ENCODE peak calls at places on chromosome 9, in eight cellular contexts. I is A549, L is GM23338, A is HepG2, X is HL-60, C is K562, G is Panc1, O is HCT116. Y is an unnamed sample.

GRCh38 chr9:94928271-94928670 is 201.8 kb downstream of the AOPEP start:
- DNase-seq in L (no peak), C (no peak), G (no peak), X (no peak), I (no peak), O (no peak), A (no peak), Y (peak)

GRCh38 chr9:129111762-129112151 is 542 bp downstream of the PTPA start:
- DNase-seq in C (peak), I (peak), O (no peak), G (no peak), A (peak), L (peak), X (peak), Y (peak)

GRCh38 chr9:6620353-6620752 is 25.2 kb downstream of the GLDC start:
- DNase-seq in L (no peak), I (no peak), G (no peak), X (no peak), O (no peak), A (no peak), C (no peak), Y (no peak)

GRCh38 chr9:130442746-130443455 is 1.9 kb upstream of the ASS1 start:
- DNase-seq in A (no peak), C (no peak), G (no peak), L (no peak), I (no peak), X (no peak), O (no peak), Y (no peak)

GRCh38 chr9:86636051-86636450 is 281.8 kb upstream of the TUT7 start:
- DNase-seq in L (no peak), G (no peak), X (no peak), O (no peak), A (no peak), C (no peak), I (no peak), Y (no peak)

GRCh38 chr9:35618325-35618727 is at the start of gene CD72:
- DNase-seq in O (no peak), I (no peak), C (peak), X (no peak), L (no peak), A (no peak), G (no peak), Y (no peak)

GRCh38 chr9:131525643-131526565 is 5.2 kb downstream of the UCK1 start:
- DNase-seq in A (no peak), L (no peak), C (no peak), G (no peak), I (no peak), O (no peak), X (no peak), Y (no peak)

GRCh38 chr9:133803028-133803585 is 65.0 kb upstream of the SARDH start:
- DNase-seq in X (no peak), A (no peak), L (no peak), C (no peak), G (no peak), O (no peak), I (no peak), Y (no peak)

GRCh38 chr9:109780453-109781033 is 545 bp downstream of the PALM2AKAP2 start:
- DNase-seq in I (no peak), A (no peak), L (peak), C (no peak), X (no peak), O (no peak), G (no peak), Y (no peak)

GRCh38 chr9:75903785-75904360 is 13.4 kb downstream of the PCSK5 start:
- DNase-seq in L (no peak), C (no peak), I (peak), G (no peak), A (no peak), X (no peak), O (peak), Y (no peak)

GRCh38 chr9:120391691-120392090 is 188.3 kb downstream of the CDK5RAP2 start:
- DNase-seq in C (no peak), G (no peak), X (no peak), A (no peak), O (no peak), I (no peak), L (no peak), Y (no peak)

GRCh38 chr9:81492710-81493447 is 196.5 kb downstream of the TLE1 start:
- DNase-seq in A (peak), X (no peak), C (no peak), O (no peak), G (peak), L (no peak), I (no peak), Y (no peak)

GRCh38 chr9:92952861-92953620 is 5.7 kb downstream of the FGD3 start:
- DNase-seq in G (no peak), I (no peak), X (no peak), L (no peak), C (no peak), O (no peak), A (no peak), Y (peak)

GRCh38 chr9:120876842-120877240 is at the start of gene PHF19:
- DNase-seq in X (no peak), O (no peak), A (peak), L (peak), G (no peak), I (peak), C (no peak), Y (no peak)

GRCh38 chr9:125904155-125904841 is 157.1 kb downstream of the PBX3 start:
- DNase-seq in A (no peak), G (no peak), O (no peak), L (no peak), C (no peak), X (no peak), I (no peak), Y (no peak)

GRCh38 chr9:101601904-101602765 is 7.4 kb upstream of the PPP3R2 start:
- DNase-seq in L (peak), C (peak), I (peak), A (peak), X (no peak), G (no peak), O (peak), Y (peak)

GRCh38 chr9:127452481-127453092 is 1.3 kb downstream of the LRSAM1 start:
- DNase-seq in A (peak), C (no peak), G (no peak), I (no peak), O (no peak), L (no peak), X (no peak), Y (peak)

DNA sequence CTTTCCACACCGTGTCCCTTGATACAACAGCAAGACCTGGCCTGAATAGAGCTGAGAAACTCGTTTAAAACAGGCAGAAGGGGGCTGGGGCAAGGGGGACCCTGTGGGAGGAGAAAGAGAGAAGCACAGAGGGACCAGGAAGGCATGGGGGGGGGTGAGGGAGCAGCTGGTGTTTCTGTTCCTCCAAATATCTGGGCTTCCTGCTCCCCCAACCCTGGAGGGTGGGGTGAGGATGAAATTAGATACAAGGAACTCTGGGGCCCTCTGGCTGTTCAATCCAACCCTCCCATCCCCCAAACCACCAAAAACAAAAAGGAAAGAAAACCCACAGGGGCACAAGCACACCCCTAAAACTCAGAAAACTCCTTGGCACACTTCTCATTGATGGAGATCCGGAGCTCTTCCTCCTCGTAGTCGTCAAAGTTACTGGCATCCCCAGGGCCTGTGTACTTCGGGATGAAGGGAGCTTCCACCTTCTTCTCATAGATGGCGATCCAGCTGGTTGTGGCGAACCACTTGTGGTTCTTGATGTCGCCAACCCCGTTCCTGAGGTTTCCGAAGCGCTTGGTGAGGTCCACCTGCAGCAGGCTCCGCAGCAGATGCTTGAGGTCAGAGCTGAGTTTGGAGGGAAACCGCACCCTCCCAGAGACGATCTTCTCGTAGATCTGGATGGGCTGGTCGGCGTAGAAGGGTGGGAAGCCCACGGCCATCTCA is 1.1 kb downstream of the PRKACG start:
- DNase-seq in O (no peak), I (no peak), A (no peak), G (no peak), C (no peak), X (no peak), L (no peak), Y (no peak)
- TF ChIP-seq REST in O (no peak), I (no peak), A (no peak), G (no peak), C (no peak), X (no peak), L (no peak), Y (no peak)

DNA sequence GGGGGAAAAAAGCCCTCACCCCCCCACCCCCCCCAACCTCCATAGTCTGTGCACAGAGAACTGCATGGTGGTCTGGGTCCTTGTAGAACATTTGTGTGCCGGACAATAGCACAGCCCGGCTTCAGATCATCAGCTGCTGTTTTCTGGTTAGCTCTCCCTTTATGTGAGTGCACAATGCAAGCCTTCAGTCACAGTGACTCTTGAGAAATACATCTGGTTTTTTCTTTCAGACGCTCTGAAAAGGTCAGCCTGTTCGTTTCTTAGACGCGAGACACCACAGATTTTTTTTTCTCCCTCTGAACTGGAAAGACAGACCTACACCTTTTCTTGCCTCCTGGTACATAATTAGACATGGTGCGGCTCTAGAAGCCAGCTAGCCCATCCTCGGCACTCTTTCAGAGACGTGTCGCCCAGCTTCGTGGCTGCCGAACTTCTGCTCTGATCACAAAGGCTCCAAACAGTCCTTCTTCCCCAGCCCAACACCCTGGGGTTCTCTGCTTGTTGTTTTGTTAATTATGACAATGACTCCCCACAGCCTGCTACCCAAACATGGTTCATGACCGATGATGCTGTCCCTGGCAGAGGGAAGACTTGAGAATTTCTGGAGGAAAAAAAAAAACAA is 241.6 kb upstream of the ZNF462 start:
- DNase-seq in I (no peak), X (no peak), C (no peak), A (no peak), L (peak), O (no peak), G (no peak), Y (no peak)
- TF ChIP-seq REST in I (no peak), X (no peak), C (no peak), A (no peak), L (no peak), O (no peak), G (no peak), Y (no peak)

GRCh38 chr9:561430-561829 is 280.1 kb upstream of the DMRT1 start:
- DNase-seq in L (no peak), C (no peak), I (no peak), O (no peak), A (no peak), G (no peak), X (no peak), Y (no peak)

GRCh38 chr9:556199-556598 is 285.3 kb upstream of the DMRT1 start:
- DNase-seq in X (no peak), I (no peak), C (no peak), O (no peak), A (no peak), G (no peak), L (no peak), Y (no peak)

GRCh38 chr9:556675-557074 is 284.8 kb upstream of the DMRT1 start:
- DNase-seq in C (no peak), G (no peak), A (no peak), I (no peak), L (no peak), X (no peak), O (no peak), Y (no peak)

GRCh38 chr9:555493-555892 is 286.0 kb upstream of the DMRT1 start:
- DNase-seq in X (no peak), I (no peak), C (no peak), O (no peak), L (no peak), A (no peak), G (no peak), Y (no peak)

GRCh38 chr9:557601-558201 is 283.8 kb upstream of the DMRT1 start:
- DNase-seq in X (no peak), I (peak), O (peak), L (peak), C (no peak), A (peak), G (peak), Y (no peak)
- TF ChIP-seq REST in X (no peak), I (no peak), O (no peak), L (no peak), C (no peak), A (no peak), G (no peak), Y (no peak)

DNA sequence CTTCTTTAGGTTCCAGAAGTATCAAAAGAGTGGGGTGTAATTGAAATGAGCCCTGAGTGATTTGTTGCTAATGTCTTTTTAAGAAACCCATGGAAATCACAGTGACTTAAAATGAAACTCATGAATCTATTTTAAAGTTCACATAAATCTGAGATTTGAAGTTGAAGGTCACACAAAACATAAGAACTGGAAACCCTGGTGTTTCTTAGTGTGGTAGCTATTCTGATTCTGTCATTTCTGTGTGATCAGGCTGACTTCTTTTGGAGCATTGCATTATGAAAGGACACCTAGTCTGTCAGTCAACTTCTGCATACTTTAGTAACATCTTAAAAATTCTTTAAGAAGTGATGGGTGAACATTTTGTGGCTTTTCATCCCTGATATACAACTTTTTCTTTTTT is 448.8 kb downstream of the TLE4 start:
- DNase-seq in L (no peak), G (no peak), I (no peak), C (no peak), O (no peak), A (no peak), X (no peak), Y (no peak)
- TF ChIP-seq REST in L (no peak), G (no peak), I (no peak), C (no peak), O (no peak), A (no peak), X (no peak), Y (no peak)

GRCh38 chr9:77221431-77221830 is 44.1 kb downstream of the VPS13A start:
- DNase-seq in O (no peak), C (no peak), L (no peak), I (no peak), A (no peak), X (no peak), G (no peak), Y (no peak)
- TF ChIP-seq REST in O (no peak), C (no peak), L (no peak), I (no peak), A (no peak), X (no peak), G (no peak), Y (no peak)

DNA sequence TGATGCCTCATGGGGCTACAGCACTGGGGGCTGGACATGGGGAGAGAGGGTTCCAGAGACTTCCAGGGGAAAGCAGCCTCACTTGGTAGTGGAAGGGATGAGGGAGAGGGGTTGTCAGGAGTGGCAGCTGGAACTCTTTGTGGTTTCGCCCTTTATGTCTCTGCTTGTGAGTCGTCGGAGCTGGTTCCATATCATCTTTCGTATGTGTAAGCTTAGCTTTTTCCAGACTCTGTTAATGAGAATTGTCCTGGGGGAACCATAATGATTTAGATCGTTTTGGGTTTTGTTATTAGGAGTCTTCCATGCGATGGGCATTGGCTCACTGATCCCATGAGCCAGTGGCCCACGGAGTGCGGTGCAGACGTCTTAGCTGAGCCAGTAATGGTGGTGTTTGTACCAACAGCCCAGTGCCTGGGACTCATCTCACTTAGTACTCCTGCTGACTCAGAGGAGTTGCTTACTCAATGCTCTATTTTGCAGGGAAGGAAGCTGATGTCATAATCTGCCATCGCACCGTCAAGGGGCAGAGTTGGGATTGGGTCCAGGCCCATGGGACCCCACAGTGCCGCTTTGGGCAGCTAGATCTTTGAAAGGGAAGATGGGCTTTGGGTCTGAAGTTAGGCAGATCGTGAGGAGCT is 48.5 kb downstream of the NEK6 start:
- DNase-seq in C (no peak), L (no peak), X (no peak), O (peak), A (no peak), I (peak), G (peak), Y (no peak)
- TF ChIP-seq REST in C (no peak), L (no peak), X (no peak), O (no peak), A (no peak), I (no peak), G (no peak), Y (peak)

GRCh38 chr9:97787551-97787950 is 65.5 kb upstream of the FOXE1 start:
- DNase-seq in G (no peak), X (no peak), L (no peak), A (no peak), I (no peak), C (no peak), O (no peak), Y (no peak)

GRCh38 chr9:97790542-97790941 is 62.5 kb upstream of the FOXE1 start:
- DNase-seq in I (no peak), A (no peak), G (no peak), L (no peak), C (no peak), X (no peak), O (no peak), Y (no peak)

GRCh38 chr9:97788763-97789663 is 64.0 kb upstream of the FOXE1 start:
- DNase-seq in C (no peak), O (no peak), X (no peak), I (no peak), L (no peak), G (no peak), A (peak), Y (no peak)

GRCh38 chr9:97781902-97782301 is 71.1 kb upstream of the FOXE1 start:
- DNase-seq in I (no peak), O (no peak), X (no peak), L (no peak), A (no peak), C (no peak), G (no peak), Y (no peak)

GRCh38 chr9:97786341-97786740 is 66.7 kb upstream of the FOXE1 start:
- DNase-seq in A (no peak), I (no peak), G (no peak), C (no peak), X (no peak), O (peak), L (peak), Y (no peak)
- TF ChIP-seq REST in A (no peak), I (no peak), G (no peak), C (no peak), X (no peak), O (no peak), L (no peak), Y (no peak)

Y was measured in SK-N-SH.